ENCODE peak calls at places on chromosomes 11 and 22, in ten cellular contexts. E, Q, P, G, O, M, A, W, I and V are unnamed samples. For H3K36me3, the result is how much of the 10 kb centered on the place peaks cover.

GRCh38 chr11:68042219-68043028 is 3.6 kb downstream of the TCIRG1 start:
- DNase-seq in I (peak), A (no peak), Q (no peak), O (no peak), M (no peak), P (no peak), W (peak), G (peak), E (no peak), V (no peak)

GRCh38 chr22:21947040-21948014 is 5.3 kb downstream of the PPM1F start:
- DNase-seq in E (no peak), W (no peak), G (no peak), I (no peak), P (peak), O (no peak), Q (no peak), A (no peak), M (no peak), V (no peak)

GRCh38 chr11:46879056-46879585 is 33.0 kb upstream of the CKAP5 start:
- DNase-seq in P (no peak), W (no peak), Q (no peak), M (no peak), G (no peak), A (no peak), E (no peak), O (no peak), I (peak), V (no peak)

GRCh38 chr11:134725939-134726639 is 314.0 kb upstream of the B3GAT1 start:
- DNase-seq in Q (no peak), E (no peak), W (no peak), M (peak), G (peak), O (no peak), A (no peak), P (no peak), I (no peak), V (no peak)

GRCh38 chr22:47200273-47201051 is 438.0 kb downstream of the TBC1D22A start:
- DNase-seq in P (peak), E (no peak), A (no peak), W (no peak), M (no peak), I (peak), G (peak), Q (no peak), O (no peak), V (no peak)

GRCh38 chr11:25562417-25562816 is 769.5 kb upstream of the ANO3 start:
- DNase-seq in E (no peak), M (no peak), W (no peak), P (peak), O (no peak), Q (no peak), A (no peak), G (no peak), I (no peak), V (peak)

GRCh38 chr22:31173386-31174145 is 13.6 kb downstream of the RNF185 start:
- DNase-seq in I (no peak), P (peak), E (no peak), M (no peak), A (no peak), Q (no peak), G (no peak), W (no peak), O (no peak), V (no peak)

GRCh38 chr11:110081462-110082233 is 11.5 kb upstream of the ZC3H12C start:
- DNase-seq in G (no peak), I (no peak), E (no peak), P (no peak), W (no peak), A (no peak), Q (no peak), M (no peak), O (no peak), V (no peak)

GRCh38 chr22:49911881-49912625 is 6.2 kb downstream of the ALG12 start:
- DNase-seq in Q (no peak), G (peak), I (peak), E (no peak), W (no peak), A (no peak), P (no peak), O (no peak), M (no peak), V (no peak)
- H3K36me3 ChIP-seq in Q (half or more), G (half or more), I (under half), E (under half), W (under half), A (under half), P (under half), O (under half), M (under half), V (half or more)

DNA sequence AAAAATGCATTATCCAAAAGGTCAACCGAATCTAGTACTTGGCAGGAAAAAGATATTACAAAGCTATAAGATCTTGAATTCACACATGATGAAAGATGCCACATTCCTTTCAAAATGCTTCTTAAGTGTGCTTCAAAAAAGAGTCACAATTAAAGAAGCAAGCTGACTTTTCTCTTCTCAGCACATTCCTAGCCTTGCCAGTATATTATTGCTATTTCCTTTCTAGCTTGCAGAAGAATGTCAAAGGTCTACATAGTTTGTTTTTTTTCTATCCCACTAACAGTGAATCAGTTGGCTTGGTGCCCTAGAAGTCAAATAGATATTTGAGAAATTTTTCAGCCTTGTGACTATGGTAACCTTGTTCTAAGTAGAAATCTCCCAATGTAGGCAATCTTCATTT is 56.8 kb downstream of the GUCY1A2 start:
- DNase-seq in M (no peak), P (peak), W (no peak), O (no peak), Q (no peak), A (no peak), E (no peak), I (no peak), G (no peak), V (no peak)
- H3K4me3 ChIP-seq in M (no peak), P (no peak), W (no peak), O (no peak), Q (no peak), A (no peak), E (no peak), I (no peak), G (no peak), V (no peak)

DNA sequence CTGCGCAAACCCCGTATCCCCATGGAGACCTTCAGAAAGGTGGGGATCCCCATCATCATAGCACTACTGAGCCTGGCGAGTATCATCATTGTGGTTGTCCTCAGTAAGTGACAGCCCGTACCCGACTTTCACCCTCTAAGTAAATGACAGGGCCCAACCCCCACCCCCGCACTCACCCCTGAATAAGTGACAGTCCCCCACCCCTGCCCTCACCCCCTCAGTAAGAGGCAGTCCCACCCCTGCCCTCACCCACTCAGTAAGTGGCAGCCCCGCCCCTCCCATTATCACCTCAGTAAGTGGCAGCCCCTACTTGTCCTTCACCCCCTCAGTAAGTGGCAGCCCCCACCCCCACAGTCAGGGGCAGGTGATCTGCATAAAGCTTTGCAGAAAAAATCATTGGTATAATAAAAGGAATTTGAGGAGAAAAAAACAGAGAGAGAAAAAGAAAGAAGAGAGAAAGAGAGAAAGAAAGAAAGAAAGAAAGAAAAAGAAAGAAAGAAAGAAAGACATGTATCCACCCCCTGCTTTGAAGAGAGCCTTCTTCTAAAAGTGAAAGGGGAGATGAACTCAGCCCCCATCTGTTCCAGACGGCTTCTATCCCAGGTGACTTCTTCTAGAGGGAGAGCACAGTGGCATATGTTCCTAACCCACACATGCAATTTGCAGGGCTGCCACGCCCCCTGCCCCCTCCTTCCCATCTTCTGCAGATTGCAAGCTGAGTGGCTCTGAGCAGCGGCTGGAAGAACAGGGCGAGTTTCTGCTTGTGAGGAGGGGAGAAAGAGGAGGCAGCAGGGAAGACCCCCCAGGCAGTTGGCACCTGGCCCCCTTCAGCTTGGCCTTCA is 12.5 kb upstream of the SMIM35 start:
- DNase-seq in E (no peak), Q (no peak), G (no peak), I (no peak), A (no peak), O (no peak), M (no peak), P (no peak), W (no peak), V (no peak)
- H3K27ac ChIP-seq in E (no peak), Q (peak), G (no peak), I (no peak), A (no peak), O (no peak), M (no peak), P (no peak), W (no peak), V (peak)

DNA sequence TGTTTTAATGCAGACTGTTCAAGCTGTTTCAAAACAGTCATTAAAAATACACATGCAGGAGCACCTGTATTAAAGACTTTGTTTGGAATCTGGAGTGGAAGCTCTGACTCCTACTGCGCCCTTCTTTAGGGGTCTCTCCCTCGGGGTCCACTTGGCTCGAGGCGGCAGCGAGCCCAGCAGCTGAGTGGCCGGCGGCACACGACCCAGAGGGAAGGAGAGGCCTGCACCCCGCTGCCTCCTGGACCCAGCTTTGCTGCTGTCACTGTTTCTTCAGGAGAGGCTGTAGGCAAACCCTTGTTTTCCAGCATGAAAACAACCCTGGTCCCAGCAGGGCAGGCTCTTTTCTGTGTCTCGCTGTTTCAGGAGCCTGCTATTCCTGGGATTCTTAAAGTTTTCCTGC is 29.2 kb downstream of the MUC6 start:
- DNase-seq in W (no peak), E (no peak), I (no peak), M (no peak), A (no peak), Q (no peak), G (peak), O (no peak), P (no peak), V (no peak)
- H3K36me3 ChIP-seq in W (under half), E (under half), I (half or more), M (under half), A (half or more), Q (half or more), G (half or more), O (under half), P (under half), V (half or more)

GRCh38 chr11:536841-537621 is at the start of gene LRRC56:
- DNase-seq in O (peak), E (peak), W (peak), P (peak), M (peak), G (peak), I (peak), A (peak), Q (peak), V (peak)
- H3K4me3 ChIP-seq in O (peak), E (peak), W (no peak), P (peak), M (peak), G (peak), I (peak), A (peak), Q (peak), V (peak)

DNA sequence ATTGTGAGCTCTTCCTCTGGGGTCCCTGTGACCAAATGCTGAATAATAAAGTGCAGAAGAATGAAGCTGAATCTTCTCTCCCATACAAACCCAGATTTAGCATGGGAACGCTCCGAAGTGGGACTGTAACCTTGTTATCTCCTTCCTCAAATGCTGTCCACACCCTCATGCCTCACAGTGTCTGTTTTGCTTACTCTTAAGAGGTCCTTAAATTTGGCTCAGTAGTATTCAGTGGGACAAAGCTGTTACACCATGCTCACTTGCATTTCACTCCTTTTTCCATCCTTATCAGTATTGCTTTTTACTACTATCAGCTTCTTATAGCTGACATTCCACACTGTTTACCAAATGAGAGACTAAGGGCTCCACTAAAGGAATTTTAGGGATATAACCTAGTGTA is 13.8 kb upstream of the AMOTL1 start:
- DNase-seq in Q (no peak), W (no peak), I (no peak), O (no peak), E (no peak), G (no peak), P (no peak), M (no peak), A (no peak), V (no peak)
- H3K27ac ChIP-seq in Q (no peak), W (no peak), I (no peak), O (no peak), E (no peak), G (no peak), P (no peak), M (no peak), A (no peak), V (no peak)

GRCh38 chr22:20058989-20059770 is 20.9 kb upstream of the DGCR8 start:
- DNase-seq in M (no peak), G (no peak), E (no peak), Q (no peak), W (no peak), O (no peak), A (no peak), P (peak), I (no peak), V (no peak)
- H3K36me3 ChIP-seq in M (under half), G (half or more), E (under half), Q (half or more), W (under half), O (under half), A (half or more), P (under half), I (under half), V (half or more)

GRCh38 chr11:86196924-86197323 is 47.6 kb upstream of the EED start:
- DNase-seq in Q (no peak), G (no peak), I (no peak), P (peak), E (no peak), M (no peak), O (no peak), A (no peak), W (no peak), V (no peak)
- H3K4me3 ChIP-seq in Q (no peak), G (no peak), I (no peak), P (no peak), E (no peak), M (no peak), O (no peak), A (no peak), W (no peak), V (no peak)

GRCh38 chr22:42928969-42929837 is 72.1 kb upstream of the ARFGAP3 start:
- DNase-seq in A (no peak), W (no peak), O (no peak), G (no peak), P (peak), Q (no peak), M (no peak), I (no peak), E (peak), V (no peak)
- H3K27ac ChIP-seq in A (no peak), W (peak), O (no peak), G (peak), P (no peak), Q (peak), M (peak), I (no peak), E (peak), V (peak)